ENCODE peak calls at places on chromosomes 12 and 14, in seven cellular contexts. D is body of pancreas; I is naive thymus-derived CD4-positive, alpha-beta T cell; W is uterus; O is Karpas-422; A is left ventricle myocardium inferior; X is PC-3. N is an unnamed sample.

GRCh38 chr12:124779161-124780141 is 84.2 kb downstream of the SCARB1 start:
- DNase-seq in O (no peak), I (no peak), X (no peak), W (no peak), A (no peak), D (no peak), N (no peak)

GRCh38 chr14:91977909-91978308 is 30.4 kb upstream of the FBLN5 start:
- DNase-seq in I (no peak), D (no peak), X (no peak), W (no peak), A (no peak), O (no peak), N (no peak)

GRCh38 chr14:59086241-59086899 is 102.1 kb upstream of the DAAM1 start:
- DNase-seq in D (no peak), W (no peak), X (no peak), I (no peak), O (no peak), A (no peak), N (no peak)

GRCh38 chr12:10130042-10130441 is at the start of gene CLEC7A:
- DNase-seq in A (no peak), X (peak; percentile 48), W (no peak), O (peak; percentile 75), D (no peak), I (no peak), N (no peak)

GRCh38 chr14:96538663-96539317 is 36.6 kb downstream of the PAPOLA start:
- DNase-seq in W (no peak), X (peak; percentile 24), I (no peak), A (no peak), D (no peak), O (no peak), N (no peak)

GRCh38 chr12:132673288-132674179 is 13.6 kb downstream of the POLE start:
- DNase-seq in X (no peak), I (no peak), D (no peak), A (no peak), O (no peak), W (no peak), N (no peak)

GRCh38 chr12:64390275-64390851 is at the start of gene C12orf56:
- DNase-seq in I (no peak), X (no peak), D (peak; percentile 17), W (no peak), A (no peak), O (no peak), N (no peak)

GRCh38 chr12:91608562-91608961 is 425.9 kb upstream of the DCN start:
- DNase-seq in I (no peak), D (no peak), W (no peak), O (no peak), A (no peak), X (no peak), N (no peak)

GRCh38 chr14:61668267-61668666 is 27.0 kb upstream of the HIF1A start:
- DNase-seq in O (no peak), I (no peak), A (no peak), D (no peak), X (peak; percentile 97), W (no peak), N (no peak)

GRCh38 chr12:57452181-57452936 is 2.7 kb upstream of the INHBE start:
- DNase-seq in X (peak; percentile 64), O (no peak), D (no peak), I (no peak), A (peak; percentile 38), W (no peak), N (no peak)

GRCh38 chr12:119082496-119082895 is 96.2 kb upstream of the HSPB8 start:
- DNase-seq in I (no peak), D (no peak), A (peak; percentile 79), X (no peak), O (no peak), W (no peak), N (no peak)

GRCh38 chr12:68743416-68743815 is 2.6 kb upstream of the SLC35E3 start:
- DNase-seq in W (no peak), D (no peak), A (no peak), O (no peak), I (no peak), X (no peak), N (no peak)

GRCh38 chr14:103282932-103283331 is 51.1 kb upstream of the EIF5 start:
- DNase-seq in I (no peak), A (no peak), W (no peak), X (no peak), D (no peak), O (no peak), N (no peak)

GRCh38 chr12:2959508-2960431 is 573 bp downstream of the TEAD4 start:
- DNase-seq in A (peak; percentile 34), X (peak; percentile 45), D (peak; percentile 60), I (no peak), O (no peak), W (peak; percentile 67), N (peak; percentile 60)

GRCh38 chr12:5678186-5678585 is 246.3 kb downstream of the NTF3 start:
- DNase-seq in X (no peak), I (no peak), A (no peak), W (no peak), O (no peak), D (no peak), N (no peak)

GRCh38 chr12:111870216-111870615 is 28.2 kb downstream of the MAPKAPK5 start:
- DNase-seq in I (no peak), A (no peak), D (no peak), O (no peak), X (no peak), W (no peak), N (no peak)

GRCh38 chr12:110224379-110225304 is 56.4 kb upstream of the ATP2A2 start:
- DNase-seq in X (peak; percentile 91), A (no peak), W (peak; percentile 35), O (no peak), D (no peak), I (no peak), N (no peak)

GRCh38 chr12:117686911-117687377 is 281.8 kb downstream of the KSR2 start:
- DNase-seq in O (no peak), W (peak; percentile 20), A (no peak), X (peak; percentile 92), D (peak; percentile 47), I (no peak), N (no peak)

GRCh38 chr12:43964966-43965365 is 129.1 kb downstream of the TMEM117 start:
- DNase-seq in A (no peak), O (no peak), D (no peak), X (no peak), I (no peak), W (no peak), N (no peak)

GRCh38 chr14:106268013-106268727 is 741.8 kb downstream of the TMEM121 start:
- DNase-seq in I (peak; percentile 82), X (no peak), D (no peak), A (no peak), O (peak; percentile 82), W (no peak), N (no peak)

GRCh38 chr12:25591132-25591531 is 38.0 kb upstream of the LMNTD1 start:
- DNase-seq in W (no peak), D (no peak), X (peak; percentile 32), I (no peak), O (no peak), A (no peak), N (no peak)

GRCh38 chr12:114636723-114637480 is 47.1 kb downstream of the TBX3 start:
- DNase-seq in D (no peak), I (no peak), O (no peak), X (peak; percentile 36), W (no peak), A (no peak), N (no peak)

GRCh38 chr12:117874842-117875434 is 93.9 kb downstream of the KSR2 start:
- DNase-seq in O (peak; percentile 88), D (peak; percentile 78), A (peak; percentile 63), I (peak; percentile 29), W (peak; percentile 54), X (peak; percentile 87), N (peak; percentile 65)

DNA sequence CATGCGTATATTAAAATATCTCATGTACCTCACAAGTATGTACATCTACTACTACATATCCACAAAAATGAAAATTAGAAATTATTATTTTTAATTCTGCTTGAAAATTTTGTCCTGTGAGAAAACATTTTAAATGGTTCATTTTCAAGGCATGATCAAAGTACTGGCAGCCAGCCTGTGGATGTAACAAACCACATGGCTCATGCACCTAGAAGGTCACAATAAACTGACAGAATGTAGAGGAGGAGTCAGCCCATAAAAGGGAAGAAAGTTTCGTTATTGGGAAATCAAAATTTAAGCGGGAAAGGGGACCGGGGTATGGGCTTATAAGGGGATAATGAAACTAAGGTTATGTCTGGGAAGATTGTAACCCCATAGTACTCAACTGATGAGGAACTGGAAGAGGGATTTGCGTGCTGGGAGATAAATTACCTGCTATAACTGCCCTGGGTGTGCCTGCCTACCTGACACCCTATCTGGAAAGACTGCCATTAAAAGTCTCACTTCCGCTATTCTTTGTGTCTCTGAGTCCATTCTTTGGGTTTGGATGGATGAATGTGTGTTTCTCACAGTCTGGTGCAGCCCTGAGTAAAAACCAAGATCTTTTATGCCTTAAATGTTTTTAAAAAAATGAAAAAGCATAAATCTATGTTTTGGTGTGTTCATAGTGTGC is 62.2 kb upstream of the PCED1B start:
- DNase-seq in O (peak; percentile 56), W (no peak), I (no peak), A (no peak), X (no peak), D (no peak), N (no peak)
- H3K4me1 ChIP-seq in O (no peaks in the 10 kb centered on the region), W (no peaks in the 10 kb centered on the region), I (no peaks in the 10 kb centered on the region), A (no peaks in the 10 kb centered on the region), X (peaks cover 42% of the 10 kb centered on the region), D (no peaks in the 10 kb centered on the region), N (no peaks in the 10 kb centered on the region)

GRCh38 chr14:95184413-95184790 is 27.1 kb upstream of the DICER1 start:
- DNase-seq in I (no peak), D (no peak), W (peak; percentile 34), X (no peak), O (no peak), A (peak; percentile 52), N (no peak)
- H3K4me1 ChIP-seq in I (no peaks in the 10 kb centered on the region), D (peaks cover 34% of the 10 kb centered on the region), W (no peaks in the 10 kb centered on the region), X (no peaks in the 10 kb centered on the region), O (no peaks in the 10 kb centered on the region), A (peaks cover 64% of the 10 kb centered on the region), N (no peaks in the 10 kb centered on the region)

GRCh38 chr12:50218386-50218785 is 51.2 kb upstream of the CERS5 start:
- DNase-seq in O (no peak), X (peak; percentile 98), I (no peak), W (no peak), D (no peak), A (no peak), N (no peak)
- H3K4me1 ChIP-seq in O (peaks cover 51% of the 10 kb centered on the region), X (peaks cover 86% of the 10 kb centered on the region), I (peaks cover 23% of the 10 kb centered on the region), W (no peaks in the 10 kb centered on the region), D (peaks cover 4% of the 10 kb centered on the region), A (peaks cover 40% of the 10 kb centered on the region), N (peaks cover 1% of the 10 kb centered on the region)

DNA sequence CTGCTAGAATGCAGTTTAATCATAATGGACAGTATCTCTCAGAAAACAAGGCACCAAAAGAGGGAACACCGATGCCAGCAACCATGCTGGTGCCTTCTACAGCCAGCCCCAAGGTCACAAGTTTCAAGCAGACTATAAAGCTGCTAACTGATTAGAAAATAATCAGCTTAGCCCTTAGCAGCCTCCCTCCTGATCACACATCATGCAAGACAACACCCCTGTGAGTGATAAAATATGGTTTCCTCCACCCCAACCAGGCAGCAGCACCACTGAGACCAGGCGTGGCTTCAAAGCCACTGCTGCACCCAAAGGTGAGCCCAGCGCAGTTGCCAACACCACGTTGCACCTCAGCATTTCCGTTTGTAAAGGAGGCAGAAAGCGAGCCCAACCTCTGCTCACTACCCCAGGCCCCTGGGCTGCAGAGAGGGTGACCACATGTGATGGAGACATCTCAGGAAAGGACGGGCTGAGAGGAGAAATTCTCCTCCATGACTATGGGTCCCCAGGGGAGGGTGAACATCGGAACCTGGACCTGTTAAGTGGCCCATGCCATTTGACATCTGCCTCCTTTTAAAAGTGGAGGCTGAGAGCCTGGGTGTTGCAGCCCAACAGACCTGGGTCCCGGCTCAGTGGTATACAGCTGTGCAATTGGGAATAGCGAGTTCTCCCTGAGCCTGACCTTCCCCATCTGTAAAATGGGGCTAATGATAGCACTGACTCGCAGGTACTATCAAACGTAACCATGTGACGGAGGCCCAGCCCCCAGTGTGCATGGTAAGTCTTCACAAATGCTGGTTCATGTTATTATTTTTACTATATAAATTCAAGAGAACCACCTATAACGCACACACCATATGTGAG is 11.5 kb downstream of the ZFP36L1 start:
- DNase-seq in D (peak; percentile 64), O (no peak), A (no peak), X (no peak), W (peak; percentile 44), I (peak; percentile 64), N (no peak)
- H3K4me1 ChIP-seq in D (peaks cover 80% of the 10 kb centered on the region), O (no peaks in the 10 kb centered on the region), A (peaks cover 52% of the 10 kb centered on the region), X (peaks cover 65% of the 10 kb centered on the region), W (peaks cover 28% of the 10 kb centered on the region), I (peaks cover 71% of the 10 kb centered on the region), N (peaks cover 22% of the 10 kb centered on the region)

N was measured in lung.